ENCODE peak calls at places on chromosomes 13 and 19, in four cellular contexts. P is HepG2, M is K562, O is GM12878. I is an unnamed sample.

GRCh38 chr13:66106246-66106645 is 1123.9 kb downstream of the PCDH9 start:
- DNase-seq in P (no peak), O (no peak), M (no peak), I (no peak)

GRCh38 chr13:30340367-30341184 is 33.2 kb upstream of the KATNAL1 start:
- DNase-seq in P (no peak), M (peak), O (no peak), I (peak)

GRCh38 chr19:11539495-11540365 is 1.1 kb downstream of the CNN1 start:
- DNase-seq in M (peak), P (no peak), O (no peak), I (peak)

GRCh38 chr19:1841209-1841924 is 6.9 kb downstream of the REXO1 start:
- DNase-seq in P (no peak), O (no peak), M (no peak), I (no peak)

GRCh38 chr19:22602631-22603272 is 31.4 kb upstream of the ZNF492 start:
- DNase-seq in M (no peak), O (no peak), P (no peak), I (no peak)

GRCh38 chr19:20616071-20616470 is 45.3 kb downstream of the ZNF626 start:
- DNase-seq in P (no peak), M (no peak), O (no peak), I (no peak)

GRCh38 chr13:82766732-82767321 is 1115.4 kb downstream of the SLITRK1 start:
- DNase-seq in O (no peak), M (no peak), P (no peak), I (no peak)

GRCh38 chr19:36125557-36125956 is 10.3 kb downstream of the TBCB start:
- DNase-seq in O (no peak), P (no peak), M (no peak), I (peak)

GRCh38 chr19:49712397-49712859 is 21.5 kb downstream of the CPT1C start:
- DNase-seq in O (no peak), M (peak), P (peak), I (peak)

DNA sequence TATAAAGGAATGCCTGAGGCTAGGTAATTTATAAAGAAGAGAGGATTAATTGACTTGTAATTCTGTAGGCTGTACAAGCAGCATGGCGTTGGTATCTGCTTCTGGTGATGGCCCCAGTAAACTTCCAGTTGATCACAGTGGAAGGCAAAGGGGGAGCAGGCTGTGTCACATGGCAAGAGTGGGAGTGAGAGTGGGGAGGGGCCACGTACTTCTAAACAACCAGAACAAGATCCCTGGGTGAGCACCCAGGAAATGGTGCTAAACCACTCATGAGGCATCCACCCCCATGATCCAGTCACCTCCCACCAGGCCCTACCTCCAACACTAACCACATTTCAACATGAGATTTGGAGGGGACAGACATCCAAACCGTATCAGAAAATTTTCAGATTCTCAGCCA is 3.0 kb upstream of the RNF113B start:
- DNase-seq in O (no peak), P (no peak), M (no peak), I (no peak)
- TF ChIP-seq NFIC in O (no peak), P (no peak), M (no peak), I (no peak)

GRCh38 chr13:112225429-112226090 is 150.6 kb upstream of the SPACA7 start:
- DNase-seq in M (no peak), O (no peak), P (no peak), I (no peak)
- TF ChIP-seq REST in M (no peak), O (no peak), P (no peak), I (no peak)

GRCh38 chr19:5171711-5172110 is 168.9 kb downstream of the PTPRS start:
- DNase-seq in M (no peak), P (peak), O (no peak), I (no peak)

GRCh38 chr19:5172859-5173577 is 167.6 kb downstream of the PTPRS start:
- DNase-seq in P (no peak), M (no peak), O (no peak), I (no peak)

GRCh38 chr19:5173993-5174392 is 166.6 kb downstream of the PTPRS start:
- DNase-seq in M (no peak), P (no peak), O (no peak), I (no peak)

GRCh38 chr19:5166262-5166661 is 174.3 kb downstream of the PTPRS start:
- DNase-seq in O (no peak), P (peak), M (no peak), I (no peak)

GRCh38 chr19:5170329-5170745 is 170.3 kb downstream of the PTPRS start:
- DNase-seq in O (no peak), M (peak), P (no peak), I (peak)
- TF ChIP-seq NFIC in O (no peak), M (peak), P (no peak), I (no peak)

GRCh38 chr13:35731471-35731870 is 255.0 kb upstream of the MAB21L1 start:
- DNase-seq in O (no peak), P (no peak), M (no peak), I (no peak)

GRCh38 chr13:35729926-35730627 is 253.6 kb upstream of the MAB21L1 start:
- DNase-seq in M (no peak), O (peak), P (no peak), I (no peak)

GRCh38 chr13:35723820-35724219 is 247.3 kb upstream of the MAB21L1 start:
- DNase-seq in M (no peak), P (peak), O (no peak), I (peak)

GRCh38 chr13:35724480-35724879 is 248.0 kb upstream of the MAB21L1 start:
- DNase-seq in O (no peak), P (no peak), M (no peak), I (no peak)

DNA sequence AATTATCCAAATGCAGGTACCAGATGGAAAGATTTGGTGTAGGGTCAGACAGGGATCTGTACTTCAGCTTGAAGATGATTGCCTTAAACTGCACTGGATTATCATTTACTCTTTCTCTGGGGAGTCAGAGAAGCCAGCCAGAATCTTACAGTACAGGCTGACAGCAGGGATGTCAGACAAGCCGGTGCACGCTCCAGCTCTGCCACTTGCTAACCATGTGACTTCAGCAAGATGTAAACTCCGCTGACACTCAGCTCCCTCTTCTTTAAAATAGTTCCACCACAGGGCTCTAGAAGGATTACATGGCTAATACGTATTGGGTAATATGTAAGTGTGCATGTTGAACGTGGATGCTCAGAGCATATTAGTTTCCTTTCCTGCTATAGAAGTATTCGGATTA is 251.4 kb upstream of the MAB21L1 start:
- DNase-seq in O (no peak), P (no peak), M (no peak), I (no peak)
- TF ChIP-seq REST in O (no peak), P (no peak), M (no peak), I (no peak)

GRCh38 chr13:42750858-42751257 is 30.5 kb upstream of the FAM216B start:
- DNase-seq in O (no peak), M (no peak), P (no peak), I (no peak)

GRCh38 chr13:42747399-42747873 is 33.9 kb upstream of the FAM216B start:
- DNase-seq in O (no peak), P (no peak), M (no peak), I (no peak)

GRCh38 chr13:42745655-42746054 is 35.7 kb upstream of the FAM216B start:
- DNase-seq in O (no peak), P (no peak), M (no peak), I (no peak)

GRCh38 chr13:42751693-42752092 is 29.7 kb upstream of the FAM216B start:
- DNase-seq in M (no peak), O (peak), P (no peak), I (no peak)

DNA sequence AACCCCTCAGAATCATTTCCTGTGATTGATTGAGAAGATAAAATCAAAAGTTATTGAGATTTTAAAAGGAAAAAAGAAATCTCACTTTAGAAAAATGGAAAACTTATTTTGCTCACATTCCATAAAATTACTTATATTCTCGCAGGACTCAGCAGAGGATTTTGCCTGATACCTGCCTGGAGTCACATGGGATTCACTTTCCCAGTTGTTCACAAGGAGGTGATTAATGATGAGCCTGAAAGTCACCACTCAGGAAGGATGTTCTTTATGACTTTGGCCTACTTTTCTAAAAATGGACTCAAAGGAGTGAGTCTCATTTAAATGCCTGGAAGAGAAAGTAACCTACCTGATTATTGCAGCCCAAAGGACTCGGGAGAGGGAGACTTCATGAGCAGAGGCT is 34.5 kb upstream of the FAM216B start:
- DNase-seq in O (no peak), M (no peak), P (no peak), I (no peak)
- TF ChIP-seq NFIC in O (no peak), M (no peak), P (no peak), I (no peak)

DNA sequence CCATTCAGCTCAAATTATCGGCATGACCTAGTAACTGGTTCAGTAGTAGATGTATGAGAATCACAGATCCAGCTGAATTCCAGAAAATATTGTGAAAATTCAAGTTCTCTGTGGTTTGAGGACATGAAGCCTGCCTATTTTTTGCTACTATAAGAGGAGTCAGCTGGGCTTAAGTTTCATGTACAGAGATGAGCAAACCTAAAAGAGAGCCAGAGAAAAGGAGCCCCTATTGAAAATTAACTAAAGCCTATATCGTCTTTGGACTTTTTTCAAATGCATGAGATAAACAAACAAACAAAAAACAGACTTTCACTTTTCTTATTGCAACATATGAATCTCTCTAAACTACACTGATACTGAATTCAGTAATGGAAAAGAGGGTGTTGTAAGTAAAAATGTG is 106.8 kb upstream of the SPRY2 start:
- DNase-seq in O (no peak), M (no peak), P (no peak), I (no peak)
- TF ChIP-seq REST in O (no peak), M (no peak), P (no peak), I (no peak)